ENCODE peak calls at places on chromosomes 12 and 14, in four cellular contexts. F is PC-3, R is neural progenitor cell, G is hepatocyte. X is an unnamed sample.

GRCh38 chr14:23130875-23131274 is 11.8 kb upstream of the CEBPE start:
- DNase-seq in G (no peak), F (no peak), R (no peak), X (no peak)

GRCh38 chr12:29216797-29217583 is 67.9 kb downstream of the FAR2 start:
- DNase-seq in F (no peak), R (no peak), G (no peak), X (peak; percentile 53)

GRCh38 chr14:99047436-99048110 is 224.4 kb downstream of the BCL11B start:
- DNase-seq in F (no peak), G (no peak), R (peak; percentile 89), X (no peak)

GRCh38 chr12:110688446-110689001 is 391 bp downstream of the HVCN1 start:
- DNase-seq in G (no peak), R (peak; percentile 36), F (no peak), X (peak; percentile 12)

GRCh38 chr14:68939893-68940613 is 39.0 kb downstream of the ACTN1 start:
- DNase-seq in R (peak; percentile 87), F (peak; percentile 68), G (peak; percentile 80), X (peak; percentile 96)

GRCh38 chr12:59596232-59597143 is 659 bp downstream of the SLC16A7 start:
- DNase-seq in R (peak; percentile 87), G (peak; percentile 88), F (peak; percentile 56), X (peak; percentile 91)

GRCh38 chr12:537772-538171 is 78.0 kb downstream of the B4GALNT3 start:
- DNase-seq in F (peak; percentile 75), G (peak; percentile 76), R (no peak), X (no peak)

GRCh38 chr12:46266869-46267617 is 1.8 kb downstream of the SLC38A1 start:
- DNase-seq in F (peak; percentile 48), R (peak; percentile 82), G (peak; percentile 67), X (peak; percentile 77)

GRCh38 chr12:49556391-49557186 is 11.4 kb downstream of the MCRS1 start:
- DNase-seq in G (no peak), R (no peak), F (no peak), X (no peak)

GRCh38 chr12:131415781-131416180 is 295.1 kb upstream of the SFSWAP start:
- DNase-seq in G (no peak), R (peak; percentile 16), F (peak; percentile 24), X (no peak)

GRCh38 chr12:92561543-92561899 is 141.3 kb upstream of the PLEKHG7 start:
- DNase-seq in R (no peak), F (no peak), G (peak; percentile 46), X (peak; percentile 89)

GRCh38 chr14:61145258-61145902 is 135.8 kb downstream of the TMEM30B start:
- DNase-seq in R (no peak), F (peak; percentile 47), G (peak; percentile 42), X (peak; percentile 94)

GRCh38 chr12:10113085-10113484 is 14.3 kb upstream of the CLEC1A start:
- DNase-seq in F (peak; percentile 58), R (no peak), G (no peak), X (peak; percentile 34)

GRCh38 chr12:25436206-25436912 is 116.7 kb downstream of the LMNTD1 start:
- DNase-seq in R (peak; percentile 79), G (peak; percentile 85), F (peak; percentile 84), X (peak; percentile 88)

GRCh38 chr14:95040723-95041476 is 116.4 kb downstream of the DICER1 start:
- DNase-seq in G (no peak), R (no peak), F (no peak), X (peak; percentile 9)

DNA sequence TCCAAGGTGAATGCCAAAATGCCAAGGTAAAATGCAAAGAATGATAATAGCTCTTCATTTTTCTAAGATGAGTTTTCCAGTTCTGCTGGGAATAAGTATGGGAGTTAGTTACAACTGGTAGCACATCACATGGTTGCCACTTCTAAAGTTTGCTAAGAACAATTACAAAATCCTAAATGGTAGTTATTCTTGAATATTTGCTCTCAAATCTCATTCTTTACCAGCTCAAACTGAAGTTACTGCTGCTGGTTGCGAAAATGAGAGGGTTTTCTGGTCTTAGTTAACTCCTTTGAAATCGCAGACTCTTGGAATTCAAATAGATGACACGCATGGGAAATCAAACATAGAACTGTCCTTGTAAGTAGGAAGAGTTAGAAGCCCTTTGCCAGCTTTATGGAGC is 165.1 kb upstream of the DCN start:
- DNase-seq in R (no peak), F (no peak), G (no peak), X (peak; percentile 43)
- H3K4me3 ChIP-seq in R (no peak overlapping the region), F (no peak overlapping the region), G (no peak overlapping the region), X (no peak overlapping the region)

GRCh38 chr12:14393736-14394135 is 28.3 kb downstream of the ATF7IP start:
- DNase-seq in R (no peak), G (no peak), F (no peak), X (peak; percentile 46)

GRCh38 chr12:14395059-14395778 is 29.7 kb downstream of the ATF7IP start:
- DNase-seq in G (no peak), R (no peak), F (no peak), X (no peak)

GRCh38 chr12:14390885-14391530 is 25.5 kb downstream of the ATF7IP start:
- DNase-seq in F (no peak), R (no peak), G (no peak), X (no peak)

GRCh38 chr12:14396071-14396470 is 30.6 kb downstream of the ATF7IP start:
- DNase-seq in F (no peak), G (peak; percentile 6), R (no peak), X (no peak)

DNA sequence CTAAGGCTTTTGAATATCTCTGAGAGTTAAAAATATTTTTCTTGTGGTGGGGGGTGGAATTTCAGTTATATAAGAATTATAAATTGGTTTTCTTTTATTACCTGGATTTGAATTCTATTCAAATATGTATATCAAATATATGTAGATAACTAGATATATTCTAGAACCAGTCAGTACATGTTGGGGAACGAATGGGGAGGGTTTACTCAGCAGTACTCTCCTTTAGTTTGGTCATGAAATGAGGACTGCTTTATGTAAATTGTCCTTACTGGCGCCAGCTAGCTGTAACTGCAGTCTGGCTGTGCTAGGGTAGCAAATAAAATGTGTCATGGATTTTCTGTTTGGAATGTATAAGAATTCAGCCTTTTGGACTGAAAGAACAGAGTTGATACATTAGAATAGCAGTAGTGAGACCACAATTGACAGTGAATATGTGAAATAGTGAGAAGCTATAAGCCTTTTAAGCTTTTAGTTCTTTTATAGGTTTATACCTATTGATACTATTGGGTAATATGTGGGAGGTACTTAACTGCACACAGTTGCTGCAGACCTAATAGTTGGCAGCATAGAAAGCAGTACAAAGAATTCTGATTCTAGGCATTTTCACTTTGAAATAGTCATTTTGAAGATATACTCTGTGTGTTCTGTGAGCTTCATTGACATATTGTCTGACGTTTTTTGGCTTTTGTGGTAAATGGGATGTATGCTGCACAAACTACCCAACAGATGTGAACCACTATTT is 29.0 kb downstream of the ATF7IP start:
- DNase-seq in R (peak; percentile 73), G (peak; percentile 75), F (peak; percentile 53), X (peak; percentile 77)
- TF ChIP-seq EZH2phosphoT487 in R (no peak), G (no peak), F (no peak), X (no peak)

GRCh38 chr14:71702799-71703198 is 229.4 kb upstream of the RGS6 start:
- DNase-seq in R (no peak), G (no peak), F (no peak), X (no peak)

GRCh38 chr14:71704210-71704609 is 228.0 kb upstream of the RGS6 start:
- DNase-seq in R (no peak), F (no peak), G (no peak), X (no peak)

GRCh38 chr14:71703477-71703876 is 228.8 kb upstream of the RGS6 start:
- DNase-seq in G (no peak), F (no peak), R (peak; percentile 11), X (peak; percentile 92)

GRCh38 chr14:71701990-71702389 is 230.2 kb upstream of the RGS6 start:
- DNase-seq in F (peak; percentile 62), G (no peak), R (no peak), X (no peak)

GRCh38 chr14:71705460-71705859 is 226.8 kb upstream of the RGS6 start:
- DNase-seq in G (no peak), R (no peak), F (no peak), X (peak; percentile 64)
- H3K4me3 ChIP-seq in G (no peak overlapping the region), R (no peak overlapping the region), F (no peak overlapping the region), X (no peak overlapping the region)

DNA sequence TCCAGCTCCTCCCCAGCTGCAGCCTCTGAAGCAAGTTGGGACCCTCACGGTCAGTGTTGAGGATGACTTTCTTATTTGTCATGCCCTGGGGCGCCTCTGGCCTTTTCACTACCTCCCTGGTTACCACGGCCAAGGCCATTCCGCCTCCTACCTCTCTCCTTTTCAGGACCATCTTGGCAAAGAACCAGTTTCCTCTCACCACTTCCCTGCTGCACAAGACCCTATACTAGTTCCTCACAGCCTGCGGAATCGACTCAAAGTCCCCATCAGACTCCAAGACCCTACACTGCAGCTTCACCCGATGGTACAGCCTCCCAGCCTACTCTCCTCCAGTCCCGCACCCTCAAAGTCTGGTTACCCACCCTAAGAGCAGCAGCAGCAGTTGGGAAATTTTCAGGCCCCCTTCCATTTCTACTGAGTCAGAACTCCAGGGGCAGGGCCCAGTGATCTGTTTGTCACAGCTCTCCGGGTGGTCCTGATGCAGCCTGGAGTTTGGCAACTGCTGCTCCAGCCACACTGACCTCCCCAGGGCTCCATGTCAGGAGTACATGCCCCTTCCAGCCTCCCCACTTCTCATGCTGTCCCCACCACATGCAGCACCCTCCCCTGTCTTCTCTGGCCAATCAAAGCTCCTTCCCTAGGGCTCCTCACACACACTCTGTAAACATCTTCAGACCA is 5.4 kb downstream of the VWF start:
- DNase-seq in F (no peak), R (no peak), G (no peak), X (no peak)
- TF ChIP-seq EZH2phosphoT487 in F (no peak), R (no peak), G (no peak), X (no peak)

GRCh38 chr14:53147893-53148292 is 5.2 kb downstream of the DDHD1 start:
- DNase-seq in F (no peak), R (no peak), G (no peak), X (no peak)
- H3K4me3 ChIP-seq in F (no peak overlapping the region), R (no peak overlapping the region), G (no peak overlapping the region), X (no peak overlapping the region)

GRCh38 chr14:102711207-102711606 is 66.0 kb upstream of the TRAF3 start:
- DNase-seq in R (no peak), G (no peak), F (no peak), X (no peak)

GRCh38 chr14:102711946-102712345 is 65.3 kb upstream of the TRAF3 start:
- DNase-seq in F (no peak), G (no peak), R (no peak), X (no peak)

DNA sequence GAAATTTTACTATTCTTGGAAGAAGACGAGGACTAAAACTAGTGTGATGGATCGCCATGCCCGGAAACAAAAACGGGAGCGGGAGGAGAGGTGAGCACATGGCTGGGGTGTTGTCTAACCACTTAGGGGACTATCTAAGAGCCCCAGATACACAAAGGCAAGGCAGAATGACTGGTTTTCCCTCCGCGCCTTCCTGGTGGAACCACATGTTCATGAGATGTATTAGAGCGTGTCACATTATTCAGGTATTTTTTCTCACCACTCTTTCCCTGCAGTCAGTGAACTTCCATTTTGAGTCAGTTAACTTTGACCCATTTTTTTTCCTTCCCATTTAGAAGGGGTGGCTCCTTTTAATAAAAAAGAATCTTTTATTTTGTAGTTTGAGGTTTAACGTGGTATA is 68.8 kb upstream of the TRAF3 start:
- DNase-seq in R (no peak), G (no peak), F (no peak), X (no peak)
- TF ChIP-seq EZH2phosphoT487 in R (no peak), G (no peak), F (no peak), X (no peak)